ENCODE peak calls at places on chromosome 9, in four cellular contexts. One of them, this sample, is unnamed.

GRCh38 chr9:111752455-111752854 is 42.3 kb downstream of the SHOC1 start:
- DNase-seq in H1: no peak
- DNase-seq in upper lobe of right lung: no peak
- DNase-seq in lower leg skin: no peak
- DNase-seq in this sample: no peak

GRCh38 chr9:2874001-2874750 is 30.3 kb upstream of the PUM3 start:
- DNase-seq in lower leg skin: no peak
- DNase-seq in H1: no peak
- DNase-seq in upper lobe of right lung: no peak
- DNase-seq in this sample: no peak

GRCh38 chr9:90458485-90458884 is 184.1 kb downstream of the DIRAS2 start:
- DNase-seq in upper lobe of right lung: no peak
- DNase-seq in lower leg skin: no peak
- DNase-seq in H1: no peak
- DNase-seq in this sample: no peak

GRCh38 chr9:90836396-90837080 is 34.9 kb downstream of the SYK start:
- DNase-seq in H1: no peak
- DNase-seq in lower leg skin: no peak
- DNase-seq in upper lobe of right lung: no peak
- DNase-seq in this sample: no peak

GRCh38 chr9:89154651-89155336 is 23.8 kb downstream of the SHC3 start:
- DNase-seq in lower leg skin: no peak
- DNase-seq in H1: no peak
- DNase-seq in upper lobe of right lung: no peak
- DNase-seq in this sample: no peak

GRCh38 chr9:87872079-87872624 is 10.5 kb upstream of the SPATA31E1 start:
- DNase-seq in H1: no peak
- DNase-seq in upper lobe of right lung: no peak
- DNase-seq in lower leg skin: no peak
- DNase-seq in this sample: no peak

GRCh38 chr9:34511160-34511513 is 11.7 kb downstream of the ENHO start:
- DNase-seq in upper lobe of right lung: no peak
- DNase-seq in lower leg skin: no peak
- DNase-seq in H1: no peak
- DNase-seq in this sample: no peak

GRCh38 chr9:1929722-1930621 is 85.2 kb upstream of the SMARCA2 start:
- DNase-seq in upper lobe of right lung: no peak
- DNase-seq in lower leg skin: no peak
- DNase-seq in H1: no peak
- DNase-seq in this sample: no peak

GRCh38 chr9:77561321-77562020 is 86.7 kb downstream of the GNA14 start:
- DNase-seq in H1: no peak
- DNase-seq in lower leg skin: no peak
- DNase-seq in upper lobe of right lung: no peak
- DNase-seq in this sample: no peak

GRCh38 chr9:17609312-17610005 is 30.6 kb downstream of the SH3GL2 start:
- DNase-seq in lower leg skin: no peak
- DNase-seq in upper lobe of right lung: no peak
- DNase-seq in H1: no peak
- DNase-seq in this sample: no peak

GRCh38 chr9:134192311-134192950 is 28.1 kb upstream of the RNU6ATAC start:
- DNase-seq in lower leg skin: no peak
- DNase-seq in H1: no peak
- DNase-seq in upper lobe of right lung: peak
- DNase-seq in this sample: no peak

GRCh38 chr9:95514402-95514801 is 2.4 kb downstream of the PTCH1 start:
- DNase-seq in upper lobe of right lung: no peak
- DNase-seq in H1: no peak
- DNase-seq in lower leg skin: no peak
- DNase-seq in this sample: no peak
- H3K4me3 ChIP-seq in upper lobe of right lung: no peak
- H3K4me3 ChIP-seq in H1: no peak
- H3K4me3 ChIP-seq in lower leg skin: no peak
- H3K4me3 ChIP-seq in this sample: no peak

GRCh38 chr9:97300586-97300985 is 6.9 kb upstream of the CCDC180 start:
- DNase-seq in upper lobe of right lung: no peak
- DNase-seq in H1: no peak
- DNase-seq in lower leg skin: no peak
- DNase-seq in this sample: no peak
- TF ChIP-seq CTCF in upper lobe of right lung: no peak
- TF ChIP-seq CTCF in H1: no peak
- TF ChIP-seq CTCF in lower leg skin: no peak
- TF ChIP-seq CTCF in this sample: no peak

DNA sequence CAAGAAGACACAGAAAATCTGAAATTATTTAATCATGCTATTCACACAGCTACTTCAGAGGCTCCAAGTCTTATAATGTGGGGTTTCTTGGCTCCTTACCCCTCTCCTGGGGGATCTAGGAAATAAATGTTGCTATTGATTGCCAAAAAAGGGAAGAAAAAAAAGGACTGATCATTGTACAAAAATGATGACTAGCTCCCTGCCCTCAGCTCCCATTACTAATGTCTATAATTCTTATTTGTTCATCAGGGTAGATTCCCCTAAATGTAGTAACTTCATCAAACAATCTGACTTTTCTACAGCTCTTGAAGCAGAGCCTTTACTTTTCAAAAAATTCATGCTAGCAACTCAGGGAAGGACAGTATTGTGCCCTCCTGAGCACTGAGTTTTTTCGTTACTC is 3.3 kb upstream of the SMC5 start:
- DNase-seq in H1: no peak
- DNase-seq in upper lobe of right lung: no peak
- DNase-seq in lower leg skin: no peak
- DNase-seq in this sample: no peak
- H3K4me3 ChIP-seq in H1: no peak
- H3K4me3 ChIP-seq in upper lobe of right lung: peak
- H3K4me3 ChIP-seq in lower leg skin: no peak
- H3K4me3 ChIP-seq in this sample: peak

GRCh38 chr9:104686081-104686480 is 8.2 kb upstream of the OR13D1 start:
- DNase-seq in H1: no peak
- DNase-seq in upper lobe of right lung: no peak
- DNase-seq in lower leg skin: no peak
- DNase-seq in this sample: no peak

GRCh38 chr9:104682642-104683041 is 11.7 kb upstream of the OR13D1 start:
- DNase-seq in H1: no peak
- DNase-seq in upper lobe of right lung: no peak
- DNase-seq in lower leg skin: no peak
- DNase-seq in this sample: no peak
- TF ChIP-seq CTCF in H1: no peak
- TF ChIP-seq CTCF in upper lobe of right lung: peak
- TF ChIP-seq CTCF in lower leg skin: no peak
- TF ChIP-seq CTCF in this sample: no peak

DNA sequence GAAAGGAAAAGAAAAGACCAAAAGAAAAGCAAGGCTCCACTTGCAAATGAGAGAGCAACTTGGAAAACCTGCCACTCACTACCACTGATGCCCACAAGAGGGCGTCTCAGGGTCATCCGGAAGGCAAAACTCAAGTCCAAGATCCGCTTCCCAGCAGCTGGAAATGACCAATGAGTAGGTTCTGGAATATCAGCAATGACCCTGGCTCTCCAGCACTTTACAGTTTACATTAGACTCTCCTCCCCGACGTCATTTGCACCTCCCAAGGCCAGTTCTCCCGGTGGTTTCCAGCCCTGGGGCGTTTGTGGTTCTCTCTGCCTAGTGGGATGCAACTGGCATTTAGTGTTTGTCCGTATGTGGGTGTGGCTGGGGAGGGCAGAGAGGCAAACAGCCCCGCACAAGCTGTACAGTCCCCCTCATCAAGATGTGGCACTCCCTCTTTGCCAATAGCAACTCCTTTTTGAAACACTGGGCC is 193.8 kb upstream of the ZNF618 start:
- DNase-seq in H1: peak
- DNase-seq in upper lobe of right lung: peak
- DNase-seq in lower leg skin: peak
- DNase-seq in this sample: peak
- H3K4me3 ChIP-seq in H1: no peak
- H3K4me3 ChIP-seq in upper lobe of right lung: no peak
- H3K4me3 ChIP-seq in lower leg skin: no peak
- H3K4me3 ChIP-seq in this sample: peak

GRCh38 chr9:37511006-37511714 is 25.4 kb downstream of the POLR1E start:
- DNase-seq in upper lobe of right lung: peak
- DNase-seq in lower leg skin: no peak
- DNase-seq in H1: peak
- DNase-seq in this sample: no peak
- TF ChIP-seq CTCF in upper lobe of right lung: no peak
- TF ChIP-seq CTCF in lower leg skin: no peak
- TF ChIP-seq CTCF in H1: peak
- TF ChIP-seq CTCF in this sample: no peak